ENCODE peak calls at places on chromosomes 12 and 14, in seven cellular contexts. L, W, D, M, K, R and Y are unnamed samples.

GRCh38 chr12:30753761-30754382 is 879 bp downstream of the CAPRIN2 start:
- DNase-seq in L (peak; percentile 46), W (peak; percentile 53), D (no peak), M (no peak), K (no peak), R (peak; percentile 37), Y (peak; percentile 62)

GRCh38 chr14:33966276-33966675 is 15.4 kb upstream of the EGLN3 start:
- DNase-seq in L (no peak), W (no peak), D (no peak), M (no peak), K (no peak), R (no peak), Y (no peak)

GRCh38 chr14:100546051-100546443 is 41.2 kb downstream of the BEGAIN start:
- DNase-seq in L (peak; percentile 41), W (no peak), D (no peak), M (no peak), K (no peak), R (peak; percentile 47), Y (no peak)

GRCh38 chr14:83969998-83970397 is 1559.9 kb upstream of the FLRT2 start:
- DNase-seq in L (no peak), W (no peak), D (no peak), M (no peak), K (no peak), R (no peak), Y (no peak)

GRCh38 chr14:90795744-90796143 is 20.5 kb downstream of the TTC7B start:
- DNase-seq in L (peak; percentile 87), W (no peak), D (no peak), M (no peak), K (peak; percentile 10), R (peak; percentile 85), Y (peak; percentile 92)

GRCh38 chr14:97703006-97703760 is 906.0 kb downstream of the VRK1 start:
- DNase-seq in L (no peak), W (no peak), D (no peak), M (no peak), K (no peak), R (no peak), Y (no peak)

GRCh38 chr12:126432780-126433179 is 1367.5 kb downstream of the AACS start:
- DNase-seq in L (no peak), W (no peak), D (no peak), M (no peak), K (peak; percentile 58), R (no peak), Y (no peak)

GRCh38 chr14:101538865-101539264 is 22.4 kb upstream of the DIO3 start:
- DNase-seq in L (no peak), W (no peak), D (no peak), M (no peak), K (no peak), R (no peak), Y (no peak)

GRCh38 chr12:9243999-9244649 is 35.9 kb upstream of the PZP start:
- DNase-seq in L (no peak), W (no peak), D (no peak), M (no peak), K (no peak), R (no peak), Y (no peak)

GRCh38 chr12:115155665-115156645 is 472.0 kb upstream of the TBX3 start:
- DNase-seq in L (peak; percentile 98), W (no peak), D (no peak), M (peak; percentile 13), K (peak; percentile 43), R (peak; percentile 94), Y (peak; percentile 95)

GRCh38 chr14:76777721-76778120 is 16.5 kb downstream of the VASH1 start:
- DNase-seq in L (no peak), W (no peak), D (no peak), M (no peak), K (no peak), R (no peak), Y (no peak)

GRCh38 chr14:62097072-62097471 is 334.9 kb downstream of the SNAPC1 start:
- DNase-seq in L (peak; percentile 54), W (no peak), D (no peak), M (no peak), K (no peak), R (no peak), Y (peak; percentile 10)

GRCh38 chr12:126233625-126234024 is 1168.4 kb downstream of the AACS start:
- DNase-seq in L (no peak), W (no peak), D (no peak), M (no peak), K (no peak), R (no peak), Y (no peak)

GRCh38 chr14:105918496-105919262 is 392.3 kb downstream of the TMEM121 start:
- DNase-seq in L (no peak), W (no peak), D (no peak), M (no peak), K (no peak), R (no peak), Y (no peak)

GRCh38 chr12:101697930-101698781 is 716 bp downstream of the CHPT1 start:
- DNase-seq in L (peak; percentile 34), W (peak; percentile 5), D (peak; percentile 49), M (peak; percentile 37), K (no peak), R (peak; percentile 46), Y (peak; percentile 61)

GRCh38 chr12:127802271-127802670 is 464.7 kb upstream of the TMEM132C start:
- DNase-seq in L (no peak), W (no peak), D (no peak), M (no peak), K (no peak), R (no peak), Y (no peak)

GRCh38 chr12:94767971-94768370 is 117.6 kb upstream of the TMCC3 start:
- DNase-seq in L (no peak), W (no peak), D (no peak), M (no peak), K (no peak), R (no peak), Y (peak; percentile 30)

GRCh38 chr14:102279688-102280348 is 25.1 kb downstream of the MOK start:
- DNase-seq in L (peak; percentile 98), W (no peak), D (peak; percentile 35), M (peak; percentile 87), K (peak; percentile 76), R (peak; percentile 99), Y (peak; percentile 98)

GRCh38 chr12:66188584-66189475 is at the start of gene IRAK3:
- DNase-seq in L (peak; percentile 71), W (peak; percentile 9), D (peak; percentile 89), M (no peak), K (no peak), R (peak; percentile 51), Y (peak; percentile 82)

GRCh38 chr12:42696424-42697149 is 107.0 kb upstream of the PRICKLE1 start:
- DNase-seq in L (no peak), W (no peak), D (peak; percentile 73), M (no peak), K (no peak), R (peak; percentile 31), Y (peak; percentile 64)

GRCh38 chr12:92338671-92339070 is 193.0 kb upstream of the BTG1 start:
- DNase-seq in L (peak; percentile 49), W (no peak), D (no peak), M (no peak), K (no peak), R (peak; percentile 2), Y (no peak)